ENCODE peak calls at places on chromosomes 13 and 19, in ten cellular contexts. One of them, this sample, is unnamed. For H3K36me3, the result is how much of the 10 kb centered on the place peaks cover.

GRCh38 chr19:14114854-14115253 is 2.7 kb downstream of the PRKACA start:
- DNase-seq in CD4-positive, alpha-beta memory T cell: peak
- DNase-seq in naive thymus-derived CD4-positive, alpha-beta T cell: peak
- DNase-seq in CD4-positive, CD25-positive, alpha-beta regulatory T cell: peak
- DNase-seq in heart right ventricle: peak
- DNase-seq in ovary: peak
- DNase-seq in left lung: peak
- DNase-seq in kidney epithelial cell: no peak
- DNase-seq in adrenal gland: peak
- DNase-seq in pancreas: peak
- DNase-seq in this sample: peak

GRCh38 chr13:25203256-25203794 is 31.2 kb upstream of the AMER2 start:
- DNase-seq in CD4-positive, alpha-beta memory T cell: no peak
- DNase-seq in naive thymus-derived CD4-positive, alpha-beta T cell: no peak
- DNase-seq in CD4-positive, CD25-positive, alpha-beta regulatory T cell: no peak
- DNase-seq in heart right ventricle: no peak
- DNase-seq in ovary: no peak
- DNase-seq in left lung: no peak
- DNase-seq in kidney epithelial cell: no peak
- DNase-seq in adrenal gland: no peak
- DNase-seq in pancreas: no peak
- DNase-seq in this sample: no peak

GRCh38 chr19:10420444-10421239 is at the start of gene PDE4A:
- DNase-seq in CD4-positive, alpha-beta memory T cell: peak
- DNase-seq in naive thymus-derived CD4-positive, alpha-beta T cell: peak
- DNase-seq in CD4-positive, CD25-positive, alpha-beta regulatory T cell: peak
- DNase-seq in heart right ventricle: no peak
- DNase-seq in ovary: no peak
- DNase-seq in left lung: no peak
- DNase-seq in kidney epithelial cell: no peak
- DNase-seq in adrenal gland: no peak
- DNase-seq in pancreas: no peak
- DNase-seq in this sample: no peak

GRCh38 chr19:58350871-58351557 is 2.3 kb downstream of the A1BG start:
- DNase-seq in CD4-positive, alpha-beta memory T cell: no peak
- DNase-seq in naive thymus-derived CD4-positive, alpha-beta T cell: no peak
- DNase-seq in CD4-positive, CD25-positive, alpha-beta regulatory T cell: no peak
- DNase-seq in heart right ventricle: no peak
- DNase-seq in ovary: no peak
- DNase-seq in left lung: no peak
- DNase-seq in kidney epithelial cell: no peak
- DNase-seq in adrenal gland: no peak
- DNase-seq in pancreas: no peak
- DNase-seq in this sample: no peak

GRCh38 chr19:8304841-8305621 is 3.1 kb downstream of the CD320 start:
- DNase-seq in CD4-positive, alpha-beta memory T cell: no peak
- DNase-seq in naive thymus-derived CD4-positive, alpha-beta T cell: no peak
- DNase-seq in CD4-positive, CD25-positive, alpha-beta regulatory T cell: no peak
- DNase-seq in heart right ventricle: peak
- DNase-seq in ovary: no peak
- DNase-seq in left lung: peak
- DNase-seq in kidney epithelial cell: no peak
- DNase-seq in adrenal gland: no peak
- DNase-seq in pancreas: peak
- DNase-seq in this sample: peak

GRCh38 chr19:47447470-47448359 is 24.0 kb downstream of the SLC8A2 start:
- DNase-seq in CD4-positive, alpha-beta memory T cell: peak
- DNase-seq in naive thymus-derived CD4-positive, alpha-beta T cell: peak
- DNase-seq in CD4-positive, CD25-positive, alpha-beta regulatory T cell: peak
- DNase-seq in heart right ventricle: peak
- DNase-seq in ovary: no peak
- DNase-seq in left lung: no peak
- DNase-seq in kidney epithelial cell: no peak
- DNase-seq in adrenal gland: peak
- DNase-seq in pancreas: no peak
- DNase-seq in this sample: peak

GRCh38 chr19:48348737-48349136 is 15.0 kb downstream of the TMEM143 start:
- DNase-seq in CD4-positive, alpha-beta memory T cell: no peak
- DNase-seq in naive thymus-derived CD4-positive, alpha-beta T cell: no peak
- DNase-seq in CD4-positive, CD25-positive, alpha-beta regulatory T cell: no peak
- DNase-seq in heart right ventricle: no peak
- DNase-seq in ovary: no peak
- DNase-seq in left lung: no peak
- DNase-seq in kidney epithelial cell: no peak
- DNase-seq in adrenal gland: no peak
- DNase-seq in pancreas: no peak
- DNase-seq in this sample: no peak

GRCh38 chr19:6226444-6227155 is 53.2 kb downstream of the MLLT1 start:
- DNase-seq in CD4-positive, alpha-beta memory T cell: no peak
- DNase-seq in naive thymus-derived CD4-positive, alpha-beta T cell: no peak
- DNase-seq in CD4-positive, CD25-positive, alpha-beta regulatory T cell: no peak
- DNase-seq in heart right ventricle: no peak
- DNase-seq in ovary: no peak
- DNase-seq in left lung: no peak
- DNase-seq in kidney epithelial cell: no peak
- DNase-seq in adrenal gland: no peak
- DNase-seq in pancreas: no peak
- DNase-seq in this sample: no peak

GRCh38 chr19:16197622-16198362 is at the start of gene AP1M1:
- DNase-seq in CD4-positive, alpha-beta memory T cell: peak
- DNase-seq in naive thymus-derived CD4-positive, alpha-beta T cell: peak
- DNase-seq in CD4-positive, CD25-positive, alpha-beta regulatory T cell: peak
- DNase-seq in heart right ventricle: peak
- DNase-seq in ovary: peak
- DNase-seq in left lung: peak
- DNase-seq in kidney epithelial cell: peak
- DNase-seq in adrenal gland: peak
- DNase-seq in pancreas: peak
- DNase-seq in this sample: peak

DNA sequence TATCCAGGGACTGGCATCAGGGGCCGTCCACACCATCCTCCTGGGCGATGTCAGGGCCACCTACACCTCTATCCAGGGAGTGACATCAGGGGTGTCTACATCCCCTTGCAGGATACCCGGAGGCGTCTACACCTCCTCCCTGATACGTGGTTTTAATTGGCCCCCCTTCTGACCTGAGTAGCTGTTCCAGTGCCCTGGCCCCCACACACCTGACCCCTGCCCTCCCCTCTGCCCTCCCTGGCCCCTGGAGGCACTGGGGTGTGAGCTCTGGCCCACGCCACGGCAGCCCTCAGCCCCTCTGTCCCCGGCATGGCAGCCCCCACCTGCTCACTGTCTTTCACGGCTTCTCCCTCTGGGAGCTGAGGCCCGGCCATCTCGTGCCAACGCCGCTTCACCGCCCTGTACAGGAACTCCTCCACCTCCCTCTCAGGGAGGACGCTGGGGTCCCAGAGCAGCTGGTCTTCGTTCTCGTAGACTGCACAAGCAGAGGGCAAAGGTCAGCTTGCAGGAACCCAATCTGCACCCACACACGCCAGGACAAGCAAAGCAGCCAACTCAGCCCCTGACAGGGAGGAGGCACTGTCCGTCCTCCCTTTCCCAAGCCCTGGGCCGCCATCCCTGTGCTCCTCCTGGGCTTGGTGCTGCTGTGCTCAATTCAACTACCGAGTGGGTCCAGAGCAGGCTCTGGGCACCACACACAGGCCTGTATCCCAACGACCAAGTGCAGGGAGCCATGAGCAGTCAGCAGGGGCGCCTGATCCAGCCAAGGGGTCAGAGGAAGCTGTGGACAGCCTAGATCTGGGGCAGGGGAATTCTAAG is 22.2 kb upstream of the PLPP2 start:
- DNase-seq in CD4-positive, alpha-beta memory T cell: no peak
- DNase-seq in naive thymus-derived CD4-positive, alpha-beta T cell: no peak
- DNase-seq in CD4-positive, CD25-positive, alpha-beta regulatory T cell: no peak
- DNase-seq in heart right ventricle: no peak
- DNase-seq in ovary: no peak
- DNase-seq in left lung: no peak
- DNase-seq in kidney epithelial cell: no peak
- DNase-seq in adrenal gland: no peak
- DNase-seq in pancreas: no peak
- DNase-seq in this sample: no peak
- H3K36me3 ChIP-seq in CD4-positive, alpha-beta memory T cell: under half
- H3K36me3 ChIP-seq in naive thymus-derived CD4-positive, alpha-beta T cell: under half
- H3K36me3 ChIP-seq in CD4-positive, CD25-positive, alpha-beta regulatory T cell: under half
- H3K36me3 ChIP-seq in heart right ventricle: under half
- H3K36me3 ChIP-seq in ovary: under half
- H3K36me3 ChIP-seq in left lung: half or more
- H3K36me3 ChIP-seq in kidney epithelial cell: under half
- H3K36me3 ChIP-seq in adrenal gland: under half
- H3K36me3 ChIP-seq in pancreas: under half
- H3K36me3 ChIP-seq in this sample: under half

DNA sequence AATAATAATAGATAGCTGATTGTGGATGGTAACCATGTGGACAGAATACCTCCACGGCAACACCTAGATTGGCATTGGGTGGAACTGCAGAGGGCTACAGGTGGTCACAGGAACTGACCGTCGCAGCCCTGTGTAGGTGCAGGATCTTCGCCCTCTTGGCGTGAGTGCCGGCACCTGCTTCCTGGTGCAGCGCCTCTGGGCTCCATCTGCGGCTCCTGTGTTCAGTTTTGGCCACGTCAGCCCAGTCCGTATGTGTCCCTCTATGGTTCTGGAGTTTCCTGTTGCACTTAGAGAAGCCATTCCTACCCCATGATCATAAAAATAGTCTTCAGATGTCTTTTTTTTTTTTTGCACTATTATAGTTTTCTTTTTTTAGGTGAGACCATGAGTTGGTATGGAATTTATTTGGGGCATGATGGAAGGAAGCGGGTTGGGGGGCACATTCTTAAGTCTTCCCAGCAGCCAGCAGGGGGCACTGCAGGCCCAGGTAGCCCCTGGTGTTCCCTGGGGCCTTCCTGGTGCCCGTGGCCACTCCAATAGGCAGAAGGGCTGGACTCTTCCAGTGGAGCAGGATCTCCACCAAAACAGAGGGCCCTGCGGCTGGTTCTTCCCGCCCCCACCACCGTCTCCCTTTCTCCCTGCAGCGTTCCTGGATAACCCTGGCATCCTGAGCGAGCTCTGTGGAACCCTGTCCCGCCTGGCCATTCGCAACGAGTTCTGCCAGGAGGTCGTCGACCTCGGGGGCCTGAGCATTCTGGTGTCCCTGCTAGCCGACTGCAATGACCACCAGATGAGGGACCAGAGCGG is 10.1 kb upstream of the SLC25A42 start:
- DNase-seq in CD4-positive, alpha-beta memory T cell: peak
- DNase-seq in naive thymus-derived CD4-positive, alpha-beta T cell: peak
- DNase-seq in CD4-positive, CD25-positive, alpha-beta regulatory T cell: peak
- DNase-seq in heart right ventricle: peak
- DNase-seq in ovary: peak
- DNase-seq in left lung: no peak
- DNase-seq in kidney epithelial cell: no peak
- DNase-seq in adrenal gland: peak
- DNase-seq in pancreas: peak
- DNase-seq in this sample: peak
- H3K36me3 ChIP-seq in CD4-positive, alpha-beta memory T cell: under half
- H3K36me3 ChIP-seq in naive thymus-derived CD4-positive, alpha-beta T cell: half or more
- H3K36me3 ChIP-seq in CD4-positive, CD25-positive, alpha-beta regulatory T cell: half or more
- H3K36me3 ChIP-seq in heart right ventricle: under half
- H3K36me3 ChIP-seq in ovary: under half
- H3K36me3 ChIP-seq in left lung: half or more
- H3K36me3 ChIP-seq in kidney epithelial cell: under half
- H3K36me3 ChIP-seq in adrenal gland: under half
- H3K36me3 ChIP-seq in pancreas: under half
- H3K36me3 ChIP-seq in this sample: under half

GRCh38 chr13:33183431-33184130 is 102.0 kb downstream of the STARD13 start:
- DNase-seq in CD4-positive, alpha-beta memory T cell: no peak
- DNase-seq in naive thymus-derived CD4-positive, alpha-beta T cell: no peak
- DNase-seq in CD4-positive, CD25-positive, alpha-beta regulatory T cell: no peak
- DNase-seq in heart right ventricle: no peak
- DNase-seq in ovary: no peak
- DNase-seq in left lung: no peak
- DNase-seq in kidney epithelial cell: no peak
- DNase-seq in adrenal gland: no peak
- DNase-seq in pancreas: no peak
- DNase-seq in this sample: no peak

GRCh38 chr13:33184530-33184929 is 101.0 kb downstream of the STARD13 start:
- DNase-seq in CD4-positive, alpha-beta memory T cell: no peak
- DNase-seq in naive thymus-derived CD4-positive, alpha-beta T cell: no peak
- DNase-seq in CD4-positive, CD25-positive, alpha-beta regulatory T cell: no peak
- DNase-seq in heart right ventricle: no peak
- DNase-seq in ovary: no peak
- DNase-seq in left lung: no peak
- DNase-seq in kidney epithelial cell: no peak
- DNase-seq in adrenal gland: no peak
- DNase-seq in pancreas: no peak
- DNase-seq in this sample: no peak

GRCh38 chr13:33182729-33183128 is 102.8 kb downstream of the STARD13 start:
- DNase-seq in CD4-positive, alpha-beta memory T cell: no peak
- DNase-seq in naive thymus-derived CD4-positive, alpha-beta T cell: no peak
- DNase-seq in CD4-positive, CD25-positive, alpha-beta regulatory T cell: no peak
- DNase-seq in heart right ventricle: no peak
- DNase-seq in ovary: no peak
- DNase-seq in left lung: no peak
- DNase-seq in kidney epithelial cell: no peak
- DNase-seq in adrenal gland: no peak
- DNase-seq in pancreas: peak
- DNase-seq in this sample: no peak

GRCh38 chr13:33185853-33186252 is 99.7 kb downstream of the STARD13 start:
- DNase-seq in CD4-positive, alpha-beta memory T cell: no peak
- DNase-seq in naive thymus-derived CD4-positive, alpha-beta T cell: no peak
- DNase-seq in CD4-positive, CD25-positive, alpha-beta regulatory T cell: no peak
- DNase-seq in heart right ventricle: no peak
- DNase-seq in ovary: no peak
- DNase-seq in left lung: no peak
- DNase-seq in kidney epithelial cell: no peak
- DNase-seq in adrenal gland: no peak
- DNase-seq in pancreas: no peak
- DNase-seq in this sample: no peak

GRCh38 chr13:33184131-33184485 is 101.4 kb downstream of the STARD13 start:
- DNase-seq in CD4-positive, alpha-beta memory T cell: no peak
- DNase-seq in naive thymus-derived CD4-positive, alpha-beta T cell: no peak
- DNase-seq in CD4-positive, CD25-positive, alpha-beta regulatory T cell: no peak
- DNase-seq in heart right ventricle: no peak
- DNase-seq in ovary: no peak
- DNase-seq in left lung: no peak
- DNase-seq in kidney epithelial cell: no peak
- DNase-seq in adrenal gland: no peak
- DNase-seq in pancreas: no peak
- DNase-seq in this sample: no peak
- H3K36me3 ChIP-seq in CD4-positive, alpha-beta memory T cell: under half
- H3K36me3 ChIP-seq in naive thymus-derived CD4-positive, alpha-beta T cell: under half
- H3K36me3 ChIP-seq in CD4-positive, CD25-positive, alpha-beta regulatory T cell: under half
- H3K36me3 ChIP-seq in heart right ventricle: under half
- H3K36me3 ChIP-seq in ovary: under half
- H3K36me3 ChIP-seq in left lung: under half
- H3K36me3 ChIP-seq in kidney epithelial cell: under half
- H3K36me3 ChIP-seq in adrenal gland: under half
- H3K36me3 ChIP-seq in pancreas: under half
- H3K36me3 ChIP-seq in this sample: under half

DNA sequence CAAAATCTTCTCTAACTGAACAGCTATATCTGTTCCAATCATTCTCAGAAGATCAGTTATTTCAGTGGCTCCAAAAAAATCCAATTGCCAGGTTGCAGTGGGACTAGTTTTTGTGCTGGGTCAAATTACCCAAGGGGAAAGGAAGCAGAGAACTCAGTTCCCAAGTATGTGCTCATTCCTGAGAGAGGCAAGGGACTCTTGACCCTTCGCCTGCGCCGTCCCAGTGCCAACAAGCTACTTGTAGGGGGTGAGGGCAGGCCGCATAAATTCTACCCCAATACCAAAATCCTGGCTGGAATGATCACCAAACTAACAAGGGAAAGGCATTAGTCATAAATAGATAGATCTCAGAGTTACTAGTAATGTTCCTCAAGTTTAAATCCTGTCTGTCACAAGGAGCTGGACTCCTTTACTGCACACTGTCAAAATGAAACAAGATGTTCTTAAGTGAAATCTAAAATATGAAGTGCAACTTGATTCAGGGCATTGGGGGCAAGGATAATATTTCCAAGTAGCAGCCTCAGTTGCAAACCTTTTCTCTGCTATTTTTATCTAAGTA is 50.6 kb downstream of the XPO4 start:
- DNase-seq in CD4-positive, alpha-beta memory T cell: no peak
- DNase-seq in naive thymus-derived CD4-positive, alpha-beta T cell: no peak
- DNase-seq in CD4-positive, CD25-positive, alpha-beta regulatory T cell: no peak
- DNase-seq in heart right ventricle: no peak
- DNase-seq in ovary: no peak
- DNase-seq in left lung: peak
- DNase-seq in kidney epithelial cell: no peak
- DNase-seq in adrenal gland: no peak
- DNase-seq in pancreas: no peak
- DNase-seq in this sample: no peak
- H3K36me3 ChIP-seq in CD4-positive, alpha-beta memory T cell: under half
- H3K36me3 ChIP-seq in naive thymus-derived CD4-positive, alpha-beta T cell: under half
- H3K36me3 ChIP-seq in CD4-positive, CD25-positive, alpha-beta regulatory T cell: under half
- H3K36me3 ChIP-seq in heart right ventricle: under half
- H3K36me3 ChIP-seq in ovary: under half
- H3K36me3 ChIP-seq in left lung: under half
- H3K36me3 ChIP-seq in kidney epithelial cell: under half
- H3K36me3 ChIP-seq in adrenal gland: under half
- H3K36me3 ChIP-seq in pancreas: under half
- H3K36me3 ChIP-seq in this sample: under half

This sample was measured in testis.